ENCODE peak calls at places on chromosomes 5 and 9, in seven cellular contexts. Z is ovary, C is K562, M is IMR-90, A is stomach, H is heart left ventricle, S is prostate gland. I is an unnamed sample.

GRCh38 chr5:107011530-107012115 is 659.1 kb downstream of the EFNA5 start:
- DNase-seq in Z (no peak), C (no peak), M (no peak), A (no peak), H (no peak), S (no peak), I (no peak)

GRCh38 chr9:130746434-130747212 is 53.0 kb downstream of the EXOSC2 start:
- DNase-seq in Z (no peak), C (peak; percentile 26), M (no peak), A (no peak), H (no peak), S (no peak), I (no peak)

GRCh38 chr9:35423499-35423898 is 66.4 kb upstream of the RUSC2 start:
- DNase-seq in Z (no peak), C (no peak), M (peak; percentile 65), A (no peak), H (no peak), S (no peak), I (no peak)

GRCh38 chr9:20205821-20206220 is 416.5 kb downstream of the MLLT3 start:
- DNase-seq in Z (no peak), C (no peak), M (peak; percentile 5), A (no peak), H (no peak), S (no peak), I (no peak)

GRCh38 chr5:78243639-78244038 is 50.9 kb downstream of the AP3B1 start:
- DNase-seq in Z (no peak), C (no peak), M (peak; percentile 88), A (no peak), H (no peak), S (no peak), I (no peak)

GRCh38 chr5:2176581-2176980 is 293.9 kb upstream of the IRX4 start:
- DNase-seq in Z (no peak), C (no peak), M (no peak), A (no peak), H (no peak), S (no peak), I (no peak)

GRCh38 chr5:166382031-166382430 is 1909.4 kb upstream of the WWC1 start:
- DNase-seq in Z (no peak), C (no peak), M (no peak), A (no peak), H (no peak), S (no peak), I (no peak)

GRCh38 chr5:100901851-100902341 is 1.2 kb downstream of the ST8SIA4 start:
- DNase-seq in Z (no peak), C (no peak), M (no peak), A (peak; percentile 32), H (peak; percentile 59), S (no peak), I (peak; percentile 53)

GRCh38 chr9:14441976-14442651 is 128.2 kb upstream of the NFIB start:
- DNase-seq in Z (no peak), C (peak; percentile 49), M (peak; percentile 5), A (no peak), H (no peak), S (no peak), I (no peak)
- H3K27ac ChIP-seq in Z (no peak overlapping the region), C (no peak overlapping the region), M (no peak overlapping the region), A (no peak overlapping the region), H (no peak overlapping the region), S (no peak overlapping the region), I (no peak overlapping the region)

GRCh38 chr5:95986001-95986400 is 24.4 kb upstream of the ELL2 start:
- DNase-seq in Z (no peak), C (no peak), M (peak; percentile 12), A (no peak), H (no peak), S (no peak), I (no peak)

GRCh38 chr5:95988877-95989276 is 27.2 kb upstream of the ELL2 start:
- DNase-seq in Z (no peak), C (no peak), M (no peak), A (no peak), H (no peak), S (no peak), I (no peak)

GRCh38 chr5:95988094-95988493 is 26.4 kb upstream of the ELL2 start:
- DNase-seq in Z (no peak), C (no peak), M (no peak), A (no peak), H (no peak), S (no peak), I (no peak)

GRCh38 chr5:95985249-95985648 is 23.6 kb upstream of the ELL2 start:
- DNase-seq in Z (no peak), C (no peak), M (no peak), A (no peak), H (no peak), S (no peak), I (no peak)

GRCh38 chr5:95986937-95987520 is 25.4 kb upstream of the ELL2 start:
- DNase-seq in Z (no peak), C (peak; percentile 14), M (no peak), A (no peak), H (no peak), S (no peak), I (no peak)
- TF ChIP-seq POLR2A in Z (no peak), C (no peak), M (no peak), A (no peak), H (no peak), S (no peak), I (no peak)

GRCh38 chr9:89657765-89658164 is 53.0 kb downstream of the GADD45G start:
- DNase-seq in Z (no peak), C (no peak), M (no peak), A (no peak), H (no peak), S (no peak), I (no peak)

GRCh38 chr9:89655990-89656657 is 51.3 kb downstream of the GADD45G start:
- DNase-seq in Z (peak; percentile 78), C (no peak), M (no peak), A (no peak), H (no peak), S (no peak), I (no peak)

GRCh38 chr9:89658401-89658800 is 53.6 kb downstream of the GADD45G start:
- DNase-seq in Z (no peak), C (no peak), M (no peak), A (no peak), H (no peak), S (no peak), I (no peak)

GRCh38 chr9:89654025-89654662 is 49.3 kb downstream of the GADD45G start:
- DNase-seq in Z (no peak), C (no peak), M (no peak), A (no peak), H (no peak), S (no peak), I (no peak)

DNA sequence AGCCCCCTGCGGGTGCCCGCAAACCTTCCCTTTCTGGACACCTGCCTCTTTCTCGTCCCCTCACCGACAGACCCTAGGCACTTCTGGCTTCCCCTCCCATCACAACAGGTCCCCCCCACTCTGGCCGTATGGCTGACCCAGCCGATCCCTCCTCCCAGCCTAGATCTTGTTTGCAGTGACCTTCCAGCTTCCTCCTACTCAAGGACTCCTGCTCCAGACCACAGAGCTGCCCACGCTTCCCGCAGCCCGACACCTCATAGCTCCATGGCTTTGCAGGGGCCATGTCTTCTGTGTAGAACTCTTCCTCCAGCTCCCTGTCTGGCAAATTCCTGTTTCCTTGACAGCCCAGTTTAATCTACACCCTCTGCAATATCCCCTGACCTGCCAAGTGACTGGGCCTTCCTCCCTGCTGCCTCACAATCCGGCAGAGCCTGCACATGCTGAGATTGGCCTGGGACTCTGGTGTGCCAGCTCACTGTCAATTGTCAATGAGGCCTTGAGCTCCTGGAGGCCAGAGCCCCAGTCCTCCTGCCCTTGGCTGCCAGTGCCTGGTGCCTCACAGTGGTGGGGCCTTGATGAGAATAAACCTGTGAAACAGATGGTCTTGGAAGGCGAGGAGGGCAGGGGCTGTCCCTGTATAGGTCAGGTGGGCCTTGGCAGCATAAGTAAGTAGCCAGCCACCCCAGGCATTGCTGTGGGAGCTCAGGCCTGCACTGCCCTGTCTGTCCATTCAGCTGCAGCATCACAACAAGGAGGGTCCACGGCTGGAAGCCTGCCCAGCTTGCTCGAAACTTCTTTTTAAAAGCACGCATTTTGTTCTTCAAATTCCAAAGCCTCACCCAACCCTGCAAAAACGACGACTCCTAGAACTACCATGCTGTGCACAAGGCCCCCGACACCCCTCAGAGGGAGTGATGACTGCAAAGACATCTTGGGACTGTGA is 50.5 kb downstream of the GADD45G start:
- DNase-seq in Z (no peak), C (no peak), M (no peak), A (no peak), H (no peak), S (no peak), I (no peak)
- H3K27ac ChIP-seq in Z (no peak overlapping the region), C (no peak overlapping the region), M (no peak overlapping the region), A (no peak overlapping the region), H (no peak overlapping the region), S (no peak overlapping the region), I (no peak overlapping the region)

GRCh38 chr9:78023003-78023741 is 8.4 kb downstream of the GNAQ start:
- DNase-seq in Z (no peak), C (no peak), M (peak; percentile 82), A (peak; percentile 48), H (no peak), S (no peak), I (no peak)
- TF ChIP-seq POLR2A in Z (no peak), C (no peak), M (no peak), A (no peak), H (no peak), S (no peak), I (peak; percentile 45)

GRCh38 chr9:101536351-101536750 is 2.7 kb downstream of the RNF20 start:
- DNase-seq in Z (no peak), C (no peak), M (peak; percentile 48), A (no peak), H (no peak), S (no peak), I (no peak)
- H3K27ac ChIP-seq in Z (no peak overlapping the region), C (no peak overlapping the region), M (no peak overlapping the region), A (no peak overlapping the region), H (no peak overlapping the region), S (no peak overlapping the region), I (no peak overlapping the region)